ENCODE peak calls at places on chromosome 18, in seven cellular contexts. E, A, O, U, Z, N and Y are unnamed samples.

GRCh38 chr18:35306588-35307250 is 16.7 kb upstream of the ZSCAN30 start:
- DNase-seq in A (no peak), E (no peak), Z (no peak), U (no peak), N (no peak), O (no peak), Y (no peak)

GRCh38 chr18:6057604-6058003 is 162.3 kb upstream of the TMEM200C start:
- DNase-seq in Z (no peak), O (no peak), U (no peak), A (no peak), E (no peak), N (no peak), Y (no peak)

GRCh38 chr18:60500960-60501359 is 128.4 kb upstream of the MC4R start:
- DNase-seq in Z (no peak), N (no peak), E (no peak), O (no peak), U (no peak), A (no peak), Y (no peak)

GRCh38 chr18:824179-824578 is 12.1 kb upstream of the YES1 start:
- DNase-seq in U (no peak), N (no peak), A (no peak), Z (no peak), E (no peak), O (no peak), Y (no peak)

GRCh38 chr18:12534820-12535219 is 123.1 kb downstream of the SPIRE1 start:
- DNase-seq in A (no peak), N (no peak), Z (no peak), O (no peak), E (no peak), U (no peak), Y (no peak)

GRCh38 chr18:58064406-58064998 is 20.5 kb downstream of the NEDD4L start:
- DNase-seq in Z (no peak), U (no peak), A (no peak), O (no peak), E (no peak), N (no peak), Y (no peak)

GRCh38 chr18:46518438-46518837 is 138.6 kb downstream of the LOXHD1 start:
- DNase-seq in Z (no peak), E (peak; percentile 66), N (no peak), A (no peak), O (no peak), U (no peak), Y (no peak)

GRCh38 chr18:74326238-74326637 is 10.6 kb downstream of the C18orf63 start:
- DNase-seq in Z (no peak), N (no peak), A (no peak), O (no peak), E (no peak), U (no peak), Y (no peak)

GRCh38 chr18:10477121-10477862 is 22.9 kb downstream of the APCDD1 start:
- DNase-seq in Z (no peak), O (no peak), N (no peak), A (no peak), E (no peak), U (no peak), Y (no peak)

GRCh38 chr18:60445341-60445740 is 72.8 kb upstream of the MC4R start:
- DNase-seq in A (no peak), Z (no peak), U (no peak), O (no peak), E (no peak), N (no peak), Y (no peak)

DNA sequence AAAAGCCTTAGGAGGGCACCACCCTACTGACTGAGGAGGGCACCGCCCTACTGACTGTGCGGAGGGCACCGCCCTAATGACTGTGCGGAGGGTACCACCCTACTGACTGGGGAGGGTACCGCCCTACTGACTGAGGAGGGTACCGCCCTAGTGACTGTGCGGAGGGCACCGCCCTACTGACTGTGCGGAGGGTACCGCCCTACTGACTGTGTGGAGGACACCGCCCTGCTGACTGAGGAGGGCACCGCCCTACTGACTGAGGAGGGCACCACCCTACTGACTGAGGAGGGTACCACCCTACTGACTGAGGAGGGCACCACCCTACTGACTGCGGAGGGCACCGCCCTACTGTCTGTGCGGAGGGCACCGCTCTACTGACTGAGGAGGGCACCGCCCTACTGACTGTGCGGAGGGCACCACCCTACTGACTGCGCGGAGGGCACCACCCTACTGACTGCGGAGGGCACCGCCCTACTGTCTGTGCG is 150.2 kb upstream of the NFATC1 start:
- DNase-seq in A (peak; percentile 46), O (no peak), Z (peak; percentile 83), E (no peak), U (peak; percentile 77), N (no peak), Y (no peak)
- H3K27ac ChIP-seq in A (no peak overlapping the region), O (no peak overlapping the region), Z (peak overlapping the region; percentile 51), E (no peak overlapping the region), U (no peak overlapping the region), N (no peak overlapping the region), Y (no peak overlapping the region)

GRCh38 chr18:38369772-38370690 is 804.4 kb upstream of the CELF4 start:
- DNase-seq in Z (no peak), E (no peak), O (no peak), N (no peak), U (no peak), A (no peak), Y (no peak)

GRCh38 chr18:38367473-38367872 is 801.9 kb upstream of the CELF4 start:
- DNase-seq in N (no peak), U (no peak), Z (no peak), A (no peak), O (no peak), E (no peak), Y (no peak)

GRCh38 chr18:38368886-38369285 is 803.3 kb upstream of the CELF4 start:
- DNase-seq in A (no peak), E (no peak), U (no peak), O (no peak), Z (no peak), N (no peak), Y (no peak)

GRCh38 chr18:38362286-38362792 is 796.7 kb upstream of the CELF4 start:
- DNase-seq in A (no peak), O (no peak), Z (no peak), U (no peak), E (no peak), N (no peak), Y (no peak)

DNA sequence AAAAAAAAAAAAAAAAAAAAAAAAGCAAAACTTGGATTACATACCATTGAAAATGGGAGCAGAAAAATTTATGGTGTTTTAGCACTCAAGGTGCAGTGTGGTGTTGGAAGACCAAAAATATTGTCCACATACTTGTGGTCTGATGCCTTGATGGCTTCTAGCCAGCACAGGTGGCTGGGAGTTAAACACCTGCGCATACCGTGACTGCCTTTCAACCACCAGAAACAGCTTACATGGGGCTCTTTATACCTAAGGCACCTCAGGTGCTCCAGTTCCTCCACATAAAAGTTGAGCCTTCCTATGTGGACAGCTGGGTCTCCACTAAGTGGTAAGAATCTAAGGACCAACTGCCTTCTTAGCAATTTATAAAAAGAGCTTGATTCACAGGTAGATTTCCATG is 802.6 kb upstream of the CELF4 start:
- DNase-seq in O (no peak), U (no peak), Z (no peak), N (no peak), E (no peak), A (no peak), Y (no peak)
- H3K4me3 ChIP-seq in O (no peak overlapping the region), U (no peak overlapping the region), Z (no peak overlapping the region), N (no peak overlapping the region), E (no peak overlapping the region), A (no peak overlapping the region), Y (no peak overlapping the region)

DNA sequence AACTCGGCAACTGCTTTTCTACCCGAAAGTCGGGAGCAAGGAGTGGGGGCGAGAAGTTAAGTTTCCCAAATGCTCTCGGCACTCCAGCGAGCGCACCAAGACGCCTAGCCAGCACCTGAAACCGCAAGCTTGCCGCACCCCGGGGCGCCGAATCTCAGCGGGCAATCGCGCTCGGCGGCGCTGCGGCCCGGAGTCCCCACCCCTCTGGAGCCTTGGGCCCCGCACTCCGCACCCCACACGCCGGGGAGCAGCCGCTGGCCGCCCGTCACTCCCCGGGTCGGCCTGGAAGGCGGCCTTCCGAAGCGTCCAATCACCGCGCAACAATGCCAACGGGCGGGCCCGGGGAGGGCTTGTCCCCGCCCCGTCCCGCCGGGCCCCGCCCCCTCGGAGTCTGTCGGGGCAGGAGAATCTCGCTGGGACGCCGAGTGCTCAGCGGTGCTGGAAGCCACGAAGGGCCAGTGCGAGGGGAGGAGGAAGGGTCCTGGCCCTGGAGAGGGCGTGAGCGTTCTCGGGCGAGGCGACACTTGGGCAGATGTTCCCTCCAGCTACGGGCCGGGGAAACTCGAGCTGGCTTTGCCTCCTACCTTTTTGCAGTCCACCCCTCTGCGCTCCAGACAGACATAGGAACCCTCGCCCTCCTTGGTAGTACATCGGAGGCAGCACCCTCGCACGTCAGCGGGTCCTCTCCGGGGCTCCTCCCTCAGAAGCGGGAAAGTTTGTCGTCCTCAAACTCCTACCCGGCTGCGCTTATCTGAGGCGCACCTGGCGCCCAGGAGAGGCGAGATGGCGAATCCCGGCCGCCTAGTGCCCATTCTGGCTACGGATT is 1.1 kb upstream of the ZBTB7C start:
- DNase-seq in O (peak; percentile 96), N (peak; percentile 85), A (peak; percentile 91), E (peak; percentile 97), Z (peak; percentile 67), U (peak; percentile 87), Y (peak; percentile 97)
- H3K27ac ChIP-seq in O (peak overlapping the region; percentile 0), N (peak overlapping the region; percentile 87), A (peak overlapping the region; percentile 59), E (peak overlapping the region; percentile 19), Z (no peak overlapping the region), U (no peak overlapping the region), Y (peak overlapping the region; percentile 61)

GRCh38 chr18:24791736-24792135 is 331.3 kb downstream of the HRH4 start:
- DNase-seq in O (no peak), E (no peak), U (no peak), A (no peak), Z (no peak), N (no peak), Y (no peak)
- H3K4me3 ChIP-seq in O (no peak overlapping the region), E (no peak overlapping the region), U (no peak overlapping the region), A (no peak overlapping the region), Z (no peak overlapping the region), N (no peak overlapping the region), Y (no peak overlapping the region)